ENCODE peak calls at places on chromosomes 2 and 18, in eight cellular contexts. J is NCI-H146; Z is substantia nigra; I is osteocyte; B is retina; C is Calu3; T is A549; A is stimulated activated CD8-positive, alpha-beta memory T cell treated with anti-CD3 and anti-CD28 coated beads, Interleukin-2, amount 100 ng/mL, for 48 hours. W is an unnamed sample.

GRCh38 chr18:10750386-10751035 is 224.7 kb downstream of the NAPG start:
- DNase-seq in Z (no peak), T (peak; percentile 17), J (no peak), I (no peak), B (no peak), C (no peak), A (no peak), W (no peak)

GRCh38 chr2:24682357-24682756 is 110.8 kb downstream of the PTRHD1 start:
- DNase-seq in Z (no peak), J (no peak), I (no peak), A (no peak), T (no peak), B (no peak), C (no peak), W (no peak)

GRCh38 chr2:85246348-85246747 is 81.4 kb downstream of the TGOLN2 start:
- DNase-seq in C (no peak), Z (no peak), J (peak; percentile 41), T (no peak), I (no peak), A (no peak), B (no peak), W (no peak)

GRCh38 chr18:9453273-9453672 is 22.0 kb upstream of the RALBP1 start:
- DNase-seq in T (no peak), J (no peak), Z (no peak), B (no peak), I (no peak), C (no peak), A (no peak), W (no peak)

GRCh38 chr2:217897816-217898806 is 104.7 kb downstream of the TNS1 start:
- DNase-seq in Z (no peak), I (no peak), J (no peak), C (no peak), B (no peak), T (no peak), A (no peak), W (no peak)

GRCh38 chr2:72893594-72894319 is 6.5 kb downstream of the SPR start:
- DNase-seq in A (no peak), J (peak; percentile 66), T (peak; percentile 82), Z (no peak), I (no peak), B (peak; percentile 80), C (peak; percentile 77), W (peak; percentile 54)

GRCh38 chr18:3345885-3346284 is 84.0 kb downstream of the MYL12B start:
- DNase-seq in A (no peak), T (no peak), Z (no peak), C (no peak), J (no peak), I (no peak), B (no peak), W (no peak)

GRCh38 chr2:28359222-28360065 is 33.2 kb upstream of the FOSL2 start:
- DNase-seq in Z (no peak), I (no peak), A (peak; percentile 68), B (no peak), J (peak; percentile 18), C (peak; percentile 81), T (no peak), W (no peak)

GRCh38 chr2:101442667-101443061 is 32.2 kb downstream of the RFX8 start:
- DNase-seq in C (no peak), Z (no peak), T (peak; percentile 16), J (no peak), I (no peak), B (no peak), A (no peak), W (peak; percentile 0)

GRCh38 chr2:150882751-150883520 is 378.7 kb downstream of the RBM43 start:
- DNase-seq in C (no peak), A (no peak), T (no peak), I (no peak), Z (no peak), B (no peak), J (no peak), W (no peak)

GRCh38 chr18:74142251-74142650 is 5.4 kb downstream of the FBXO15 start:
- DNase-seq in T (no peak), A (no peak), B (no peak), J (no peak), Z (no peak), I (no peak), C (no peak), W (no peak)

GRCh38 chr18:53984021-53984420 is 240.4 kb downstream of the MBD2 start:
- DNase-seq in B (no peak), Z (no peak), J (no peak), A (no peak), I (no peak), C (no peak), T (no peak), W (no peak)

GRCh38 chr18:8754995-8755955 is 49.9 kb downstream of the MTCL1 start:
- DNase-seq in A (no peak), C (no peak), Z (no peak), T (no peak), I (no peak), B (no peak), J (no peak), W (no peak)

GRCh38 chr2:37583867-37584266 is 87.6 kb downstream of the CDC42EP3 start:
- DNase-seq in T (no peak), C (no peak), Z (no peak), I (no peak), B (no peak), J (no peak), A (no peak), W (no peak)